ENCODE peak calls at places on chromosome 5, in five cellular contexts. U is spleen, Z is sigmoid colon, G is upper lobe of left lung, F is H1. J is an unnamed sample.
A peak's percentile ranks its signal among the peaks of the same experiment; 100 is the strongest.

GRCh38 chr5:88551724-88552345 is 283.2 kb upstream of the TMEM161B start:
- DNase-seq in U (no peak), Z (no peak), G (no peak), F (no peak), J (no peak)

GRCh38 chr5:68673451-68674180 is 420.2 kb upstream of the SLC30A5 start:
- DNase-seq in G (no peak), U (no peak), F (no peak), Z (no peak), J (no peak)

GRCh38 chr5:122183098-122183794 is 53.9 kb downstream of the ZNF474 start:
- DNase-seq in U (no peak), F (no peak), Z (peak; percentile 82), G (no peak), J (no peak)

GRCh38 chr5:71483355-71483754 is 27.9 kb downstream of the BDP1 start:
- DNase-seq in Z (no peak), G (no peak), F (no peak), U (no peak), J (no peak)

GRCh38 chr5:169584998-169585451 is 1.5 kb downstream of the SPDL1 start:
- DNase-seq in U (no peak), G (no peak), F (no peak), Z (no peak), J (no peak)

GRCh38 chr5:160665460-160665859 is 186.6 kb downstream of the ATP10B start:
- DNase-seq in U (no peak), F (no peak), Z (no peak), G (no peak), J (no peak)

GRCh38 chr5:7876867-7877266 is 7.9 kb downstream of the MTRR start:
- DNase-seq in Z (no peak), U (no peak), G (no peak), F (no peak), J (no peak)

GRCh38 chr5:113273949-113274348 is 160.8 kb downstream of the TSSK1B start:
- DNase-seq in F (no peak), Z (no peak), G (no peak), U (no peak), J (no peak)

GRCh38 chr5:61493973-61494372 is 161.9 kb downstream of the ZSWIM6 start:
- DNase-seq in Z (no peak), F (no peak), G (no peak), U (no peak), J (no peak)

GRCh38 chr5:176579323-176579722 is 30.2 kb downstream of the CDHR2 start:
- DNase-seq in U (no peak), G (no peak), F (no peak), Z (no peak), J (no peak)

GRCh38 chr5:168076561-168076991 is 214.9 kb upstream of the WWC1 start:
- DNase-seq in U (no peak), Z (peak; percentile 74), F (peak; percentile 39), G (no peak), J (no peak)

GRCh38 chr5:99815-100214 is 7.8 kb downstream of the PLEKHG4B start:
- DNase-seq in U (no peak), F (no peak), G (no peak), Z (no peak), J (no peak)

GRCh38 chr5:159337291-159337974 is 7.1 kb upstream of the IL12B start:
- DNase-seq in Z (no peak), F (no peak), U (no peak), G (no peak), J (no peak)

GRCh38 chr5:149549461-149550266 is 1.6 kb downstream of the CSNK1A1 start:
- DNase-seq in U (no peak), Z (no peak), F (no peak), G (no peak), J (peak; percentile 37)

GRCh38 chr5:175523292-175523691 is 44.9 kb downstream of the SFXN1 start:
- DNase-seq in F (no peak), U (no peak), G (no peak), Z (no peak), J (no peak)

GRCh38 chr5:38433160-38433861 is 123.1 kb downstream of the LIFR start:
- DNase-seq in Z (peak; percentile 74), U (no peak), G (no peak), F (no peak), J (no peak)

GRCh38 chr5:176541338-176542134 is 4.3 kb upstream of the RNF44 start:
- DNase-seq in G (no peak), F (no peak), Z (no peak), U (peak; percentile 96), J (no peak)

GRCh38 chr5:56910123-56910951 is 941 bp downstream of the SETD9 start:
- DNase-seq in Z (peak; percentile 77), U (peak; percentile 88), G (no peak), F (no peak), J (no peak)

GRCh38 chr5:980001-980588 is 28.5 kb upstream of the NKD2 start:
- DNase-seq in F (no peak), G (no peak), Z (peak; percentile 65), U (no peak), J (no peak)

GRCh38 chr5:31235381-31235780 is 41.9 kb downstream of the CDH6 start:
- DNase-seq in G (no peak), F (no peak), U (no peak), Z (no peak), J (no peak)

GRCh38 chr5:119435436-119436132 is 16.7 kb upstream of the HSD17B4 start:
- DNase-seq in F (no peak), G (no peak), Z (peak; percentile 76), U (peak; percentile 94), J (no peak)

GRCh38 chr5:145811834-145812625 is 23.1 kb downstream of the PRELID2 start:
- DNase-seq in G (no peak), F (no peak), U (no peak), Z (no peak), J (no peak)

DNA sequence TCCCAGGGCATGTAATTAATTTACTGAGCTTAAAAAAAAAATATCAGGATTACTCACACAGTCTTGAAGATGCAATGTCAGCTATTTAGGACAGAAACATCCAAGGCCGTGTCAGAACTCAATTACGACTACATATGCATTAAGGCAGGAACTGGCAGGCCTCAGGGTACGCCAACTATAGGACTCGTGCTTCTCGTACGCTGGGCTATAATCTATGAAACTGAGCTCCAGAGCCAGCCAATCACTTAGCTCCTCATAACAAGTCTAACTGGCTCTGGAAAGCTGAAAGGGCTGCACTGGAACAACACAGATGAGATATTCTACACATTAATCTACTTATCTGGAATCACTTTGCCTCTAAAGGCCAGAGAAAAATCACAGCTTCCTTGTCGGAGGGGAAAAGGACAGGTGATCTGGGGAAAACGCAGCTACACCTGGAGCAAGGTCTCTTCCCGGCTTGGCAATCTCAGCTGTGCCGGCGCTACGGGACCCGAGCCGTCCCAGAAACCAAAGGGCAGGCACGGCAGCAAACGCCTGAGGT is 212.0 kb downstream of the DEPDC1B start:
- DNase-seq in U (no peak), G (peak; percentile 23), Z (no peak), F (no peak), J (no peak)
- TF ChIP-seq POLR2AphosphoS5 in U (no peak), G (no peak), Z (no peak), F (no peak), J (no peak)

DNA sequence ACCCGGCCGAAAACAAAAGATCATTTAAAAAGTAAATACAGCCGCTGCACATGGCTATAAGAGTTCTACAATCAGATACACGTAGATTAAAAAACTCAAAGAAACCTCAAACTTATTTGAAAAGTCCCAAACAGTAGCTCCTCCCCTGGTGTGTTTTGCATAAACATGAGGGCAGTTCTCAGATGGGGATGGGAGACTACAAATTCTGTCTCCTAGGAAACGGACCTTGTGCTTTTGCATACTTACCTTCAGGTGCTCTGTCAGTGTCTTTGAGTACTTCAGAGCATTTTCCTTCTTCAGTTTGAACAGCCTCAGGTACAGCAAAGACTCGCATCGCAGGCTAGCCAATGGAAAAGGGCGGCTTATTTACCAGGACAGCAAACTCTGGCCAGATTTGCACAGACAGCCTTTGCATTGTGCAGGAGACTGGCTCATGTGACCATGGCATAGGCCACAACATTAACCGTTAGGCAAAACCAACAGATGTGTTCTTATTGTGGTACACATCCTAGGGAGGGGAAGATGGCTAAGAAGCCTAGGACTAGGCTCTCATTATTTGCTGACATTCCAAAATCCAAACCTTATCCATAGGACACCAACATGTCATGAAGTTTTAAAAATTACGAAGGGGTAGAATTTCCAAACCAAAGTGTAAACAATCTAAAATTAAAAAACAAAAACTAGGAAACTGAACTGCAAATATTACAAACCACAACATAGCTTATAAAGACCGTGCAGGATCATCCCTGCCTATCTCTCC is 12.8 kb downstream of the LEAP2 start:
- DNase-seq in U (no peak), Z (no peak), F (no peak), G (no peak), J (no peak)
- TF ChIP-seq POLR2AphosphoS5 in U (no peak), Z (no peak), F (no peak), G (no peak), J (no peak)

DNA sequence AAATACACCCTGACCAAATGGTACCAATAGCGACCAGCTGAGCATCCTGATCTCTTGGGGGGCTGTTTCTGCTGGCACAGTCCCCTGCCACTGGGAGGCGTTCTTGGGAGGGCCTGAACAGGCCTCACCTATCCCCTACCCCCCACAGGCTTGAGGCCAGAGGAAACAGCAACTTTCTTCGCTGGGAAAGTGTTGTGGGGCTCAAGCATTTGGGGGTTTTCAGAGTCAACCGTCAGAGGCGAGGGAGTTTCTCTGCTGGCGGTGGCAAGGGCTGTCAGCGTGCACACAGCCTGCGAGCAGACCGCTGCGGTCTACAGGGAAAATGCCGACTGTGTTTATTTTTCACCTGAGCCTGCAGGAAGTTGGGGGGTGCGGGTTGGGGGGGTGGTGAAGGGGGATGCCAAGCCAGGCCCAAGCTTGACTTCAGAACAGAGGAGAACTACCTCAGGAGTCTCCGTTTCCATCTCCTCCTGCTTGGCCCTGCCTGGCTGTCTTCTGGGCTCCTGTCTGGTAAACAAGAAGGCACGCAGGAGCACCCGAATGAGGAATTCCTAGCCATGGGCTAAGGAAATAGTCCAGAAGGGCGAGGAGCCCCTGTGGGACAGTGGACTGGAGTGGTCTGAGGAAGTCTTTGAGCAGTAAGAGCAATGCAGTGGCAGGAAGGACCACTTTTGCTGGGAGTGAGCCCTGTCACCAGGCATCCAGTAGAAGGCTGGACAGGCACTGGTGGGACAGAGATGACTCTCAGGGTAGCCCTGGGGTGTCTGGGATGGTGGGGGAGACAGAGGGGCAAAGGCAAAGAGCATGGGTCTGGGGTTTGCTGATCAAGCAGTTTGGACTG is 18.1 kb downstream of the TCF7 start:
- DNase-seq in G (no peak), F (no peak), Z (peak; percentile 37), U (peak; percentile 86), J (peak; percentile 61)
- TF ChIP-seq POLR2AphosphoS5 in G (no peak), F (no peak), Z (no peak), U (peak; percentile 68), J (no peak)

GRCh38 chr5:172284275-172284971 is 859 bp upstream of the UBTD2 start:
- DNase-seq in F (no peak), U (peak; percentile 88), G (no peak), Z (peak; percentile 77), J (no peak)

GRCh38 chr5:172285226-172286143 is 1.9 kb upstream of the UBTD2 start:
- DNase-seq in Z (no peak), U (no peak), F (no peak), G (no peak), J (no peak)

GRCh38 chr5:172282277-172283019 is 1.1 kb downstream of the UBTD2 start:
- DNase-seq in G (no peak), F (no peak), U (no peak), Z (no peak), J (no peak)

GRCh38 chr5:172283020-172283861 is at the start of gene UBTD2:
- DNase-seq in F (no peak), U (peak; percentile 96), Z (peak; percentile 90), G (peak; percentile 97), J (peak; percentile 79)

DNA sequence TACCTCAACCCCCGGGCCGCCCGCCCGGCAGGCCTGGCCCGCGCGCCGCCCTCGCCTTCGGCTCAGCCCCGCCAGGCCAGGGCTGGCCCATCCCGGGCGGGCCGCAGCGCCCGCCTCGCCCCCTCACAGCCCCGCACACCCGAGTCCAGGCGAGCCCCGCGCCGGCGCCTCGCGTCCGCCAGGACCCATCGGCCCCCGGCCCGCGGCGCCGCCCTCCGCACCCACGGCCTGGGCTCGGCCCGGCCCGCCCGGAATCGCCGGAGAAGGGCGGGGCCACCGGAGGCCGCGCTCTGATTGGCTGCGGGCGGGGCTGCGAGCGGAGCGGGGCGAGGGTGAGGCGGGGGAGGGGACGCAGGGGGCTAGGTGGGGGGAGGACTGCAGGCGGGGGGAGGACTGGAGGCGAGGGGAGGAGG is 304 bp upstream of the UBTD2 start:
- DNase-seq in F (no peak), Z (peak; percentile 93), G (peak; percentile 98), U (peak; percentile 96), J (peak; percentile 92)
- TF ChIP-seq POLR2AphosphoS5 in F (no peak), Z (no peak), G (no peak), U (peak; percentile 58), J (no peak)

J was measured in GM12891.